ENCODE peak calls at places on chromosomes 16 and 17, in five cellular contexts. U is GM23338; Q is PC-3; L is CD4-positive, alpha-beta memory T cell; N is psoas muscle. I is an unnamed sample.

GRCh38 chr16:72884037-72884436 is 163.9 kb downstream of the ZFHX3 start:
- DNase-seq in Q (peak; percentile 12), L (no peak), U (no peak), N (no peak), I (no peak)

GRCh38 chr17:56260421-56260820 is 107.1 kb downstream of the ANKFN1 start:
- DNase-seq in Q (no peak), N (no peak), L (no peak), U (no peak), I (no peak)

GRCh38 chr16:58459344-58460218 is 40.4 kb upstream of the NDRG4 start:
- DNase-seq in N (no peak), L (no peak), Q (peak; percentile 82), U (no peak), I (no peak)

GRCh38 chr17:3260163-3260562 is 38.0 kb downstream of the OR3A1 start:
- DNase-seq in N (no peak), U (no peak), L (no peak), Q (no peak), I (no peak)

GRCh38 chr16:56257260-56257659 is 66.0 kb downstream of the GNAO1 start:
- DNase-seq in L (no peak), N (peak; percentile 74), Q (no peak), U (no peak), I (peak; percentile 80)

GRCh38 chr17:4477286-4477791 is 21.3 kb upstream of the SPNS2 start:
- DNase-seq in U (no peak), Q (no peak), L (no peak), N (no peak), I (no peak)

GRCh38 chr17:12592941-12593340 is 72.7 kb upstream of the MYOCD start:
- DNase-seq in U (no peak), Q (no peak), L (no peak), N (no peak), I (no peak)

GRCh38 chr17:2312736-2313135 is 9.0 kb downstream of the SRR start:
- DNase-seq in U (no peak), N (no peak), L (no peak), Q (no peak), I (no peak)

GRCh38 chr17:3683054-3683511 is 12.9 kb downstream of the P2RX5 start:
- DNase-seq in N (no peak), U (peak; percentile 82), L (peak; percentile 55), Q (peak; percentile 35), I (no peak)

GRCh38 chr16:55949518-55949917 is 74.3 kb upstream of the CES5A start:
- DNase-seq in Q (peak; percentile 2), N (no peak), L (no peak), U (no peak), I (no peak)

GRCh38 chr16:21001262-21001661 is 100.7 kb downstream of the LYRM1 start:
- DNase-seq in U (peak; percentile 80), L (no peak), Q (peak; percentile 13), N (no peak), I (no peak)

GRCh38 chr16:4123617-4124300 is 7.5 kb upstream of the ADCY9 start:
- DNase-seq in U (no peak), N (no peak), Q (peak; percentile 32), L (no peak), I (no peak)

GRCh38 chr17:43740541-43740940 is 18.1 kb downstream of the SOST start:
- DNase-seq in L (no peak), N (no peak), U (no peak), Q (peak; percentile 62), I (no peak)

GRCh38 chr16:68359398-68360191 is 48.8 kb downstream of the PRMT7 start:
- DNase-seq in L (no peak), N (no peak), U (no peak), Q (no peak), I (no peak)

GRCh38 chr17:20066253-20066652 is 57.1 kb downstream of the SPECC1 start:
- DNase-seq in U (no peak), L (no peak), Q (peak; percentile 99), N (peak; percentile 76), I (peak; percentile 81)

GRCh38 chr17:43931062-43931571 is 11.2 kb downstream of the PPY start:
- DNase-seq in Q (no peak), N (no peak), L (no peak), U (no peak), I (no peak)

GRCh38 chr17:43702636-43703035 is 40.9 kb upstream of the MEOX1 start:
- DNase-seq in L (no peak), U (peak; percentile 83), Q (no peak), N (no peak), I (no peak)

GRCh38 chr16:77111057-77111456 is 79.9 kb upstream of the MON1B start:
- DNase-seq in N (no peak), U (no peak), Q (no peak), L (no peak), I (no peak)

GRCh38 chr17:77512062-77512946 is 371.5 kb downstream of the SEC14L1 start:
- DNase-seq in U (no peak), L (no peak), N (no peak), Q (no peak), I (no peak)

GRCh38 chr17:76145231-76146052 is 4.4 kb upstream of the FOXJ1 start:
- DNase-seq in N (peak; percentile 57), Q (no peak), U (peak; percentile 48), L (peak; percentile 68), I (peak; percentile 55)

GRCh38 chr17:57671546-57672204 is 73.4 kb downstream of the CCDC182 start:
- DNase-seq in N (peak; percentile 82), Q (peak; percentile 81), U (peak; percentile 95), L (peak; percentile 67), I (peak; percentile 63)

GRCh38 chr17:8807070-8807550 is 7.9 kb upstream of the MFSD6L start:
- DNase-seq in N (no peak), Q (peak; percentile 23), L (no peak), U (no peak), I (no peak)

GRCh38 chr17:57032343-57032742 is 52.7 kb upstream of the AKAP1 start:
- DNase-seq in N (no peak), Q (no peak), L (no peak), U (no peak), I (peak; percentile 54)

GRCh38 chr17:20080513-20080912 is 71.4 kb downstream of the SPECC1 start:
- DNase-seq in N (no peak), L (no peak), U (peak; percentile 30), Q (no peak), I (no peak)

GRCh38 chr17:42686520-42687137 is 4.3 kb downstream of the CNTNAP1 start:
- DNase-seq in N (no peak), U (no peak), L (no peak), Q (no peak), I (no peak)

GRCh38 chr16:10895053-10895946 is 18.3 kb downstream of the CIITA start:
- DNase-seq in Q (peak; percentile 51), L (no peak), U (peak; percentile 89), N (peak; percentile 62), I (no peak)

GRCh38 chr16:72928089-72928981 is 119.6 kb downstream of the ZFHX3 start:
- DNase-seq in U (no peak), Q (peak; percentile 66), N (no peak), L (no peak), I (no peak)

GRCh38 chr17:58446086-58446485 is 28.8 kb upstream of the RNF43 start:
- DNase-seq in L (no peak), U (peak; percentile 17), N (no peak), Q (no peak), I (no peak)

GRCh38 chr16:52254753-52255152 is 292.2 kb downstream of the TOX3 start:
- DNase-seq in U (no peak), N (no peak), L (no peak), Q (no peak), I (no peak)

GRCh38 chr17:57327176-57327970 is 71.0 kb downstream of the MSI2 start:
- DNase-seq in N (no peak), L (no peak), Q (no peak), U (no peak), I (no peak)

GRCh38 chr16:72990003-72990521 is 57.9 kb downstream of the ZFHX3 start:
- DNase-seq in U (peak; percentile 39), Q (peak; percentile 82), N (peak; percentile 95), L (no peak), I (peak; percentile 96)

GRCh38 chr17:14152726-14153125 is 83.4 kb downstream of the COX10 start:
- DNase-seq in L (no peak), Q (no peak), U (no peak), N (no peak), I (no peak)

GRCh38 chr17:19359151-19359550 is 3.4 kb downstream of the B9D1 start:
- DNase-seq in U (no peak), N (no peak), Q (no peak), L (no peak), I (peak; percentile 13)

GRCh38 chr16:22726868-22727267 is 87.1 kb upstream of the HS3ST2 start:
- DNase-seq in L (no peak), U (no peak), N (no peak), Q (no peak), I (no peak)

GRCh38 chr16:22727285-22728166 is 86.4 kb upstream of the HS3ST2 start:
- DNase-seq in N (no peak), L (no peak), U (no peak), Q (peak; percentile 40), I (no peak)

GRCh38 chr16:22719945-22720344 is 94.0 kb upstream of the HS3ST2 start:
- DNase-seq in Q (peak; percentile 12), U (no peak), N (no peak), L (no peak), I (no peak)

GRCh38 chr16:22721497-22722100 is 92.4 kb upstream of the HS3ST2 start:
- DNase-seq in Q (no peak), N (no peak), L (no peak), U (no peak), I (no peak)
- H3K4me3 ChIP-seq in Q (no peak overlapping the region), N (no peak overlapping the region), L (no peak overlapping the region), U (no peak overlapping the region), I (no peak overlapping the region)

DNA sequence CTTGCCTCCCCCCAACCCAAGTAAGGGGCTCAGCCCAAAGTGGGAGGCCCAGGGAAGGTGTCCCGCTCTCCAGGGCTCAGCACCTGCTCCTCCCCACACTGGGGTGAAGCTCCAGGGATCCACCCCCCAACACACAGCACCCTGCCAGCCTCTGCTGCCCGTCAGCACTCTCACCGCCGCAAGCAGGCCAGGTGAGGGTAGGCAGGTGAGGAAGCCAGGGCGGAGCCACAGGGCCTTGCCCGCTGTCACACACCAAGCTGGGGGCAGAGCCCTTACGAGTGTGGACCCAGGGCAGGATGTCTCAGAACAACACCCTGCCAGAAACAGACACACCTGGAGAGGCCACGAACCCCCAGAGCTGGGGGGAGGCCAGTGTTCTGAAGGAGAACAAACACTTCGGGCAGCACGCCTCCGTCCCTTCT is 19.5 kb downstream of the PLLP start:
- DNase-seq in U (no peak), Q (no peak), L (no peak), N (peak; percentile 46), I (no peak)
- H3K4me1 ChIP-seq in U (peaks cover 11% of the 10 kb centered on the region), Q (peaks cover 15% of the 10 kb centered on the region), L (peaks cover 50% of the 10 kb centered on the region), N (no peaks in the 10 kb centered on the region), I (no peaks in the 10 kb centered on the region)

GRCh38 chr17:15350777-15351486 is 9.5 kb upstream of the TEKT3 start:
- DNase-seq in Q (no peak), N (no peak), U (no peak), L (no peak), I (no peak)
- H3K4me3 ChIP-seq in Q (no peak overlapping the region), N (no peak overlapping the region), U (no peak overlapping the region), L (no peak overlapping the region), I (no peak overlapping the region)

DNA sequence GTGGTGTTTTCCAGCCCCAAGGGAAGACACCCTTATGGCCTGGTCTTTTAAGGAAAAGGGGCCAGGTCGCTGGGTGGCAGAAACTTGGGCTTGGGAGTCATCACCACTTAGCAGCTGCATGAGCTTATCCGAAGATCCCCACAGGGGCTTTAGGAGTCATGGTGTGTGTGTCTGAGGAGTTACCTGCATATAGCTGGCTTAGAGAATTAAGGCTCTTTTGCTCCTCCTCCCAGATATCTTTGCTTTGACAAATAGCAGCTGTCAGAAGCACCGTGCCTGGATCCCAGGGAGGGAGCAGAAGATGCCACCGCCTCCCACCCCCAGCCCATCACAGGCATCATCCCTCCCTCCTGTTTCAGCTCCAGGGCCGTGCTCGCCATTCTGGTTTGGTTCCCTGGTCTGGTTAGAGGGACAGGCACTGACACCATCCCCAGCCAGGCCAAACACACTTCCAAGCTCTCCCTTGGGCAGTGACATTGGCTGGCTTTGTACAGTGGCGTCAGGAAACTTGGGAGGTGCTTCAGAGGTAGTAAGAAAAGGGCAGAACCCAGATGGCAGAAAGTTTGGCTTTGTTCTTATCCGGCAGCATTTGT is 17.4 kb downstream of the LDHD start:
- DNase-seq in U (no peak), Q (no peak), N (no peak), L (no peak), I (no peak)
- H3K4me1 ChIP-seq in U (peaks cover 37% of the 10 kb centered on the region), Q (peaks cover 18% of the 10 kb centered on the region), N (peaks cover 35% of the 10 kb centered on the region), L (peaks cover 44% of the 10 kb centered on the region), I (no peaks in the 10 kb centered on the region)